ENCODE peak calls at places on chromosomes 6 and 20, in seven cellular contexts. K is PC-9, X is kidney epithelial cell, W is osteocyte, P is Peyer's patch, O is BE2C, Y is AG04450. I is an unnamed sample.

GRCh38 chr20:33902011-33902410 is 90.9 kb downstream of the CHMP4B start:
- DNase-seq in K (no peak), X (no peak), W (no peak), P (no peak), O (no peak), Y (no peak), I (no peak)

GRCh38 chr6:26475823-26476729 is 18.3 kb downstream of the BTN2A1 start:
- DNase-seq in K (peak), X (no peak), W (no peak), P (no peak), O (no peak), Y (no peak), I (no peak)

GRCh38 chr20:46651091-46651962 is at the start of gene SLC13A3:
- DNase-seq in K (no peak), X (no peak), W (peak), P (no peak), O (no peak), Y (no peak), I (no peak)

GRCh38 chr6:13049666-13050254 is 278.6 kb downstream of the TBC1D7 start:
- DNase-seq in K (no peak), X (no peak), W (no peak), P (no peak), O (no peak), Y (no peak), I (no peak)

GRCh38 chr6:2220154-2220553 is 25.3 kb downstream of the GMDS start:
- DNase-seq in K (no peak), X (no peak), W (no peak), P (no peak), O (no peak), Y (no peak), I (no peak)

GRCh38 chr6:133503330-133503729 is 262.2 kb downstream of the EYA4 start:
- DNase-seq in K (no peak), X (peak), W (no peak), P (no peak), O (no peak), Y (no peak), I (no peak)

GRCh38 chr20:36493013-36493800 is 48.1 kb upstream of the MYL9 start:
- DNase-seq in K (no peak), X (no peak), W (no peak), P (no peak), O (no peak), Y (no peak), I (no peak)

GRCh38 chr6:127924440-127924839 is 23.6 kb upstream of the THEMIS start:
- DNase-seq in K (no peak), X (no peak), W (no peak), P (no peak), O (no peak), Y (no peak), I (no peak)

GRCh38 chr6:136793348-136793747 is 1.1 kb upstream of the MAP3K5 start:
- DNase-seq in K (no peak), X (no peak), W (no peak), P (no peak), O (no peak), Y (no peak), I (no peak)

GRCh38 chr6:26342106-26342999 is 22.6 kb upstream of the BTN3A2 start:
- DNase-seq in K (no peak), X (no peak), W (no peak), P (no peak), O (no peak), Y (no peak), I (no peak)

GRCh38 chr20:51083447-51083846 is 60.5 kb upstream of the KCNG1 start:
- DNase-seq in K (no peak), X (no peak), W (no peak), P (no peak), O (no peak), Y (no peak), I (no peak)

GRCh38 chr6:30915591-30915946 is 1.5 kb downstream of the VARS2 start:
- DNase-seq in K (no peak), X (peak), W (no peak), P (no peak), O (peak), Y (peak), I (no peak)

GRCh38 chr6:32129297-32130088 is 595 bp downstream of the FKBPL start:
- DNase-seq in K (no peak), X (no peak), W (no peak), P (no peak), O (no peak), Y (no peak), I (no peak)

GRCh38 chr20:32477594-32478512 is 107.3 kb downstream of the NOL4L start:
- DNase-seq in K (no peak), X (no peak), W (no peak), P (no peak), O (no peak), Y (no peak), I (peak)

GRCh38 chr6:149513915-149514314 is 29.1 kb upstream of the ZC3H12D start:
- DNase-seq in K (no peak), X (no peak), W (no peak), P (no peak), O (no peak), Y (no peak), I (no peak)

GRCh38 chr20:8021541-8022269 is 2.1 kb upstream of the TMX4 start:
- DNase-seq in K (no peak), X (no peak), W (no peak), P (no peak), O (peak), Y (no peak), I (no peak)

GRCh38 chr6:105981888-105982358 is 104.2 kb upstream of the PRDM1 start:
- DNase-seq in K (no peak), X (no peak), W (no peak), P (no peak), O (no peak), Y (no peak), I (no peak)

GRCh38 chr6:5645275-5645674 is 361.4 kb downstream of the NRN1 start:
- DNase-seq in K (no peak), X (no peak), W (no peak), P (no peak), O (peak), Y (no peak), I (no peak)

GRCh38 chr6:5994999-5995698 is 11.6 kb downstream of the NRN1 start:
- DNase-seq in K (no peak), X (no peak), W (no peak), P (no peak), O (no peak), Y (no peak), I (no peak)

GRCh38 chr20:7399575-7399974 is 540.7 kb downstream of the HAO1 start:
- DNase-seq in K (no peak), X (no peak), W (no peak), P (no peak), O (no peak), Y (no peak), I (no peak)

GRCh38 chr6:102389994-102390393 is 996.5 kb downstream of the GRIK2 start:
- DNase-seq in K (no peak), X (no peak), W (peak), P (no peak), O (peak), Y (no peak), I (peak)

GRCh38 chr6:106300944-106301343 is 24.6 kb downstream of the ATG5 start:
- DNase-seq in K (no peak), X (no peak), W (no peak), P (no peak), O (no peak), Y (peak), I (no peak)

GRCh38 chr20:59820204-59821041 is 113.0 kb downstream of the SYCP2 start:
- DNase-seq in K (peak), X (no peak), W (peak), P (peak), O (no peak), Y (no peak), I (no peak)

GRCh38 chr20:20658871-20659415 is 53.5 kb downstream of the RALGAPA2 start:
- DNase-seq in K (no peak), X (no peak), W (no peak), P (no peak), O (no peak), Y (no peak), I (no peak)

GRCh38 chr6:134535831-134536230 is 217.9 kb upstream of the SGK1 start:
- DNase-seq in K (no peak), X (no peak), W (no peak), P (no peak), O (no peak), Y (no peak), I (no peak)

GRCh38 chr6:127458190-127458589 is 999 bp downstream of the KIAA0408 start:
- DNase-seq in K (no peak), X (no peak), W (no peak), P (no peak), O (no peak), Y (no peak), I (no peak)

GRCh38 chr20:20480689-20481088 is 112.8 kb downstream of the INSM1 start:
- DNase-seq in K (peak), X (no peak), W (no peak), P (no peak), O (no peak), Y (no peak), I (no peak)

GRCh38 chr20:37615507-37616425 is 78.1 kb upstream of the CTNNBL1 start:
- DNase-seq in K (no peak), X (no peak), W (no peak), P (no peak), O (peak), Y (no peak), I (no peak)

GRCh38 chr6:123962508-123962907 is 158.8 kb downstream of the NKAIN2 start:
- DNase-seq in K (no peak), X (no peak), W (no peak), P (no peak), O (no peak), Y (no peak), I (no peak)

GRCh38 chr6:122476131-122476530 is 4.5 kb upstream of the SERINC1 start:
- DNase-seq in K (no peak), X (no peak), W (no peak), P (no peak), O (no peak), Y (no peak), I (no peak)

GRCh38 chr20:44166008-44166407 is 21.0 kb downstream of the JPH2 start:
- DNase-seq in K (peak), X (no peak), W (no peak), P (no peak), O (no peak), Y (no peak), I (no peak)

GRCh38 chr20:33918662-33919061 is 75.0 kb upstream of the RALY start:
- DNase-seq in K (no peak), X (no peak), W (no peak), P (no peak), O (no peak), Y (no peak), I (no peak)

DNA sequence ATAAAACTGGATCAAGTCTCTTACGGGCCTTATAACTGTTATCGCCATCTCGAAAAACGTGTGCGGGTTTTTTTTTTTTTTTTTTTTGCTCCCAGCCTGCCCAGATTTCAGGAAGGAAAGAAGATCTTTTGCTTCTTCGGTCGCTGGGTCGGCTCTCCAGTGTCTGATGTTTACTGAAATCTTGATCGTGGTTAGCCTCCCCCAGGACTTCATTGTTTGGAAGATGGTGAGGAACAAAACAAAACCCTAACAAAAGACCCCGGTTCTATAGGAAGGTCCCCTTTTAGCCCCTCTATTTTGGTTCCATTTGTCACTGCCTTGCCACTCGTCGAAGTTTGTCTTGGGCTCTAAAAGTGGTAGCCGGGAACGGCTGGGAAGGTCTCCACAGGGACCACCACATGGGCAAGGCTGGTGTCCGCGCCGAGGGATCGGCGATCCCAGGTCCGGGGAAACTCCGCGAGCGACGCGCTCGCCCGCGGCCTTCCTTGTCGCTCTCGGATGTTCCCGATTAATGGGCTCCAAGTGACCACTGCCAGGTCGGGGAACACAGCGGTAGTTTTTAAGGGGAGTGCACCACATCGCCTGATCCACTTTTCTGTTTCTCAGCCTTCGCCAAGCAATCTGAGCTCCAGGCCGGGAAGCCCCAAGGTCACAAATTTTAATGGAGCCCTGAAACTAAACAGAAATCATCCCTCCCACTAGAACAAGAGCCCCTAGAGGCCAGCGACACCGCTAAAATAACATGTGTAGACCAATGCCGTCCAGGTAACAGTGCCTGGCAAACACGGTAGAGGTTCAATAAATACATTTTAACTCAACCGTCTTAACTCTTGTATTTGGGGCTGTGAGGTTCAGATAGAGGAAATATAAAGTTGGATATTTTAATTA is 27.0 kb downstream of the TRIM27 start:
- DNase-seq in K (peak), X (no peak), W (peak), P (peak), O (peak), Y (no peak), I (no peak)
- TF ChIP-seq CTCF in K (peak), X (peak), W (peak), P (peak), O (peak), Y (peak), I (peak)

GRCh38 chr6:90865513-90865912 is 278.6 kb upstream of the MAP3K7 start:
- DNase-seq in K (no peak), X (no peak), W (no peak), P (no peak), O (no peak), Y (no peak), I (no peak)

GRCh38 chr6:90859056-90859455 is 272.2 kb upstream of the MAP3K7 start:
- DNase-seq in K (no peak), X (no peak), W (no peak), P (no peak), O (no peak), Y (no peak), I (no peak)

GRCh38 chr6:90859612-90860011 is 272.7 kb upstream of the MAP3K7 start:
- DNase-seq in K (no peak), X (no peak), W (no peak), P (no peak), O (peak), Y (no peak), I (no peak)

GRCh38 chr6:90860822-90861601 is 274.1 kb upstream of the MAP3K7 start:
- DNase-seq in K (no peak), X (no peak), W (no peak), P (no peak), O (no peak), Y (no peak), I (no peak)
- TF ChIP-seq CTCF in K (no peak), X (no peak), W (no peak), P (no peak), O (peak), Y (peak), I (peak)

DNA sequence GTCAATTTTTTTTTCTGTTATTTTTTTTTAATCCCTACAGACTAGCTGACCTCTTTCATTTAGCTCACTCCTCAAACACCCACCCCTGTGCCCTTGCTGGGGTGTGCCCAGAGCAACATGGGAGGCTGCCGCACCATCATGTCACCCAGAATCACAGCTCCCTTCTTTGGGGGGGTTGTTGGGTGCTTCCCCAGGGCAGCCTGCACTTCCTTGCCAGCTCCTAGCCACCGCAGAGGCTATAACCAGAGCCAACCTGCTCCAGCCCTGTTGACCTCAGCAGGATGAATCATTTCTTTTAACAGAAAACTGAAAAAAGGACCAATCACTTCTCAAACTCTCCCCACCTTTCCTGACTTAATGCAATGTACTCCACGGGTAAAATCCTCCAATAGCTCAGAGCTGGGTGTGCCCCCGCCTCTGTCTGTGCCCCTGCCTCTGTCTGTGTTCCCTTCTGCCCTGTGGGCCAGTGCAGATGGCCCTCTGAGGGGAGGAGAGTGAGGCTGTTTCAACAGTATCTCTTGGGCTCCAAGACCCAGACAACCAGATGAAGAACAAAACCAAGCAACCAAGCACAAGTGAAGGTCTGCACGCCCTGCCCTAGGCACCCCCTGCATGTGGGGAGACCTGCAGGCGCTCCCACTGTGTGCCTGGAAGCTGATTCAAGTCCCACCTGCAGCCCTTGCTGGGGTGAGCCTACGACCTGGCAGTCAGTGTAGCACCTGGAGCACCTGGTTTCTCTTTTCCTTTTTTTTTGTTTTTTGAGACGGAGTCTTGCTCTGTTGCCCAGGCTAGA is 67.7 kb downstream of the PYGB start:
- DNase-seq in K (peak), X (no peak), W (no peak), P (no peak), O (no peak), Y (no peak), I (peak)
- TF ChIP-seq CTCF in K (no peak), X (no peak), W (no peak), P (no peak), O (no peak), Y (no peak), I (no peak)

DNA sequence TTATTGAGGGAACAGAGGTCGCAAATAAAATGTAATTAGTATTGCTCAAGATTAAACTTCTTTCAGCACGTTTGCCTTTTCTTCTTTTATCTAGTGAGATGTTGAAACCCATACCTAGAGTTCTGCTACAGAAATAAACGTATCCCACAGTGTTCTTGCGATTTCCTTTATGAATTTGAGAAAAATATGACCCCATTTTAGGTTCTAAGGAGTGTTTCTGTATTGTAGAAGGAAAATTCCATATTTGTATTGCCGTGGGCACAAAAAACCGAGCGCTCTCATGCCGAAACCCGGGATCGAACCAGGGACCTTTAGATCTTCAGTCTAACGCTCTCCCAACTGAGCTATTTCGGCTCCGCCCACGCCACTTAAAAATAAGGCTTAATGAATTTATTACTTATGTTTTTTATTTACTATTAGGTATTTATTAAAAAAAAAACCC is 23.7 kb downstream of the ZNF311 start:
- DNase-seq in K (peak), X (no peak), W (peak), P (peak), O (peak), Y (no peak), I (no peak)
- TF ChIP-seq CTCF in K (peak), X (no peak), W (no peak), P (no peak), O (no peak), Y (no peak), I (peak)

DNA sequence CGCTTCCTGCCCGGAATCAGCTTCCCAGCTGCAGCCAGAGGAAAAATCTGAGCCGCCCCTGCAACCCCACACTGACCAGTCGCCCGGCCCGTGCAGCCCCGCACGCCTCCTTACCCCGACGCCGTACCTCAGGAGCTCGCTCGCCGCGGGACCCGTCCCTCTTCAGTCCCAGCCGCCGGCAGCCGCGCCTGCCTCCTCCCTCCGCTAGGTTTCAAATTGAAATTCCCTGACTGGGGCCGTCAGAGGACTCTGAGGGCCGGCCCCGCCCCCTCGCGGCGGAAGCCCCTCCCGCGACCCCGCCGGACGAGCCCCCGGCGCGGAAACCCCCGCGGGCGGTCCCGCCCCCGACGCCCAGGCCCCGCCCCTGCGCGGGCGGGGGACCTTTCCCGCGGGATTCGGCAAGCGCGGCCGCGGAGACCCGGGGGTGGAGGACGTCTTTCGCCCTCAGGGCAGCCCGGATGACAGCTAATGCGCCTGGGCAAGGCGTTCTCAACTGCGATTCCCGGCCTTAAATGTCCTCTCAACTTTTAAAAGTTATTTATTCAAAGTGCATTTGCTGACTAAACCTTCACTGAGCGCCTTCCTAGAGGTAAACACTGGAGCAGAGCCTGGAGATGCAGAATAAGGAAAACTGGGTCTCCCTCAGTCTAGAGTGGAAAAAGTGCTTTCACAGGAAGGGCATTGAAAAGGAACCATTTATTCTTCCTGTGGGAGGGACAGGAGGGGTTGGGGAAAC is at the start of gene EPB41L2:
- DNase-seq in K (peak), X (peak), W (peak), P (peak), O (peak), Y (peak), I (peak)
- TF ChIP-seq CTCF in K (no peak), X (no peak), W (peak), P (peak), O (no peak), Y (peak), I (peak)

GRCh38 chr20:49915380-49916145 is at the start of gene SPATA2:
- DNase-seq in K (peak), X (peak), W (peak), P (peak), O (peak), Y (peak), I (peak)

GRCh38 chr20:49916146-49917002 is 1.0 kb upstream of the SPATA2 start:
- DNase-seq in K (peak), X (peak), W (no peak), P (no peak), O (peak), Y (no peak), I (no peak)

GRCh38 chr20:49915118-49915379 is 280 bp downstream of the SPATA2 start:
- DNase-seq in K (no peak), X (no peak), W (no peak), P (no peak), O (no peak), Y (no peak), I (peak)

GRCh38 chr20:49913399-49914047 is 1.8 kb downstream of the SPATA2 start:
- DNase-seq in K (no peak), X (no peak), W (no peak), P (no peak), O (no peak), Y (no peak), I (no peak)

GRCh38 chr20:49914310-49915117 is 815 bp downstream of the SPATA2 start:
- DNase-seq in K (no peak), X (no peak), W (no peak), P (no peak), O (no peak), Y (no peak), I (peak)
- TF ChIP-seq CTCF in K (no peak), X (peak), W (no peak), P (peak), O (no peak), Y (peak), I (peak)

GRCh38 chr20:62907377-62908317 is 18.7 kb downstream of the DIDO1 start:
- DNase-seq in K (no peak), X (no peak), W (no peak), P (no peak), O (peak), Y (no peak), I (no peak)
- TF ChIP-seq CTCF in K (peak), X (peak), W (peak), P (peak), O (peak), Y (peak), I (peak)

I was measured in chondrocyte.